ENCODE peak calls at places on chromosome 3, in five cellular contexts. E, T, S, N and U are unnamed samples. For H3K9me3, the result is how much of the 10 kb centered on the place peaks cover.

GRCh38 chr3:143263844-143264243 is 144.3 kb downstream of the CHST2 start:
- DNase-seq in T (no peak), E (no peak), S (no peak), N (peak), U (no peak)

GRCh38 chr3:30354972-30355371 is 251.4 kb upstream of the TGFBR2 start:
- DNase-seq in E (no peak), S (no peak), N (no peak), T (no peak), U (no peak)

GRCh38 chr3:49133226-49133951 is 539 bp upstream of the LAMB2 start:
- DNase-seq in N (peak), T (peak), S (peak), E (peak), U (peak)

GRCh38 chr3:130260821-130261402 is 84.6 kb upstream of the COL6A5 start:
- DNase-seq in N (no peak), E (no peak), T (no peak), S (no peak), U (no peak)

GRCh38 chr3:153242900-153243299 is 80.9 kb downstream of the RAP2B start:
- DNase-seq in T (no peak), E (no peak), S (no peak), N (peak), U (no peak)

GRCh38 chr3:133476971-133477375 is 77.1 kb downstream of the BFSP2 start:
- DNase-seq in T (no peak), S (no peak), N (no peak), E (no peak), U (no peak)

GRCh38 chr3:151067158-151067557 is 18.3 kb upstream of the MED12L start:
- DNase-seq in T (no peak), S (no peak), N (no peak), E (no peak), U (no peak)

GRCh38 chr3:178707632-178708031 is 171.4 kb downstream of the KCNMB2 start:
- DNase-seq in S (no peak), E (no peak), N (no peak), T (no peak), U (no peak)

GRCh38 chr3:20197775-20198174 is 11.8 kb upstream of the SGO1 start:
- DNase-seq in S (no peak), N (peak), T (no peak), E (no peak), U (no peak)

GRCh38 chr3:160556141-160556540 is 9.2 kb downstream of the KPNA4 start:
- DNase-seq in E (no peak), S (no peak), N (no peak), T (no peak), U (no peak)

GRCh38 chr3:138434276-138434874 is at the start of gene ESYT3:
- DNase-seq in E (peak), S (peak), N (peak), T (peak), U (no peak)

GRCh38 chr3:17355591-17355990 is 386.8 kb downstream of the TBC1D5 start:
- DNase-seq in N (peak), T (no peak), E (no peak), S (no peak), U (no peak)

GRCh38 chr3:16243706-16244490 is 20.8 kb downstream of the DPH3 start:
- DNase-seq in T (peak), N (no peak), E (no peak), S (no peak), U (no peak)

GRCh38 chr3:73419179-73419803 is 205.4 kb downstream of the PDZRN3 start:
- DNase-seq in T (no peak), N (peak), S (no peak), E (no peak), U (peak)

GRCh38 chr3:18236726-18237125 is 188.4 kb downstream of the SATB1 start:
- DNase-seq in N (no peak), T (no peak), E (no peak), S (no peak), U (no peak)

GRCh38 chr3:128488995-128489859 is 3.8 kb downstream of the GATA2 start:
- DNase-seq in N (no peak), E (peak), S (no peak), T (peak), U (no peak)

GRCh38 chr3:150036780-150037179 is 66.1 kb upstream of the PFN2 start:
- DNase-seq in E (no peak), N (no peak), T (no peak), S (no peak), U (no peak)

GRCh38 chr3:16181361-16181760 is 6.9 kb downstream of the GALNT15 start:
- DNase-seq in N (no peak), E (peak), S (peak), T (peak), U (no peak)

GRCh38 chr3:36476274-36476942 is 96.1 kb downstream of the STAC start:
- DNase-seq in E (no peak), N (no peak), T (no peak), S (no peak), U (no peak)

GRCh38 chr3:102206506-102207145 is 228.2 kb upstream of the ZPLD1 start:
- DNase-seq in N (peak), S (peak), T (peak), E (peak), U (peak)

GRCh38 chr3:10806001-10806400 is 10.0 kb upstream of the SLC6A11 start:
- DNase-seq in N (no peak), T (no peak), S (no peak), E (no peak), U (no peak)

GRCh38 chr3:177362646-177363045 is 165.4 kb upstream of the TBL1XR1 start:
- DNase-seq in S (no peak), T (no peak), N (no peak), E (no peak), U (no peak)

GRCh38 chr3:187678869-187679268 is 8.7 kb upstream of the SST start:
- DNase-seq in E (peak), N (peak), S (peak), T (no peak), U (peak)

GRCh38 chr3:160226026-160226739 is 961 bp downstream of the C3orf80 start:
- DNase-seq in E (no peak), S (no peak), T (no peak), N (no peak), U (no peak)

GRCh38 chr3:181755959-181756358 is 44.2 kb downstream of the SOX2 start:
- DNase-seq in T (no peak), N (no peak), E (no peak), S (no peak), U (no peak)
- H3K4me3 ChIP-seq in T (no peak), N (no peak), E (no peak), S (no peak), U (no peak)

DNA sequence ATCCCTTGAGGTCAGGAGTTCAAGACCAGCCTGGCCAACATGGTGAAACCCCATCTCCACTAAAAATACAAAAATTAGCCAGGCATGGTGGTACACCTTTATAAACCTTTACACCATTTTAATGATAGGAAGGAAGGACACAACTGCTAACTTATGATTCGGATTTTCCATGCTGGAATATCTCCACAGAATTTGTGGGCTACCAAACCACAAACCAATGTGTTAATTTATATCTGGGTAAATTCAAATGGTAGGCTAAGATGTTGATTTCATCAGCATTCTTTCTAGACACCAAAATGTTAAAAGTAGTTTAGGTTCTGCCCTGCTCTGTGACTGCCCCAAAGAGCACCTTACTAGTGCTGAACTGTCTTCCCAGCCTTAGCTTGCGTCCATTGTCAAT is 72.8 kb downstream of the POLQ start:
- DNase-seq in N (no peak), E (no peak), T (no peak), S (no peak), U (no peak)
- H3K9me3 ChIP-seq in N (under half), E (under half), T (under half), S (under half), U (under half)

DNA sequence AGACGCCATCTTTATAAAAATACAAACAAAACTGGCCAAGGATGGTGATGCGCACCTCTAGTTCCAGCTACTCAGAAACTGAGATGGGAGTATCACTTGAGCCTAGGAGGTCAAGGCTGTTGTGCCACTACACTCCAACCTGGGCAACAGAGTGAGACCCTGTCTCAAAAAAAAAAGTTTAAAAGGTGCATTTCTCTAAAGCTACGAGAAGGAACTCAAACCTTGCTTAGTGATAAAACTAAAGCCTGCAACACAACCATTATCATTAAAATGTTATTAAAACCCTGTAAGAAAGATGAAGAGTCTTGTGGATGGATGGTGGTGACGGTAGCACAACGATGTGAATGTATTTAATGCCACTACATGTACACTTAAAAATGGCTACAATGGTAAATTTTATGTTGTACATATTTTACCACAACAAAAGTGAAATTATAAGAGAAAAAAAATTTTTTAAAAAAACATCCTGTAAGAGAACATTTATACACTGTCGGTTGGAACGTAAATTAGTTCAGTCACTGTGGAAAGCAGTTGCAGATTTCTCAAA is 3.1 kb downstream of the PLD1 start:
- DNase-seq in N (no peak), T (no peak), S (no peak), E (no peak), U (no peak)
- H3K27ac ChIP-seq in N (peak), T (no peak), S (peak), E (peak), U (peak)

GRCh38 chr3:71078199-71078598 is 505.3 kb downstream of the FOXP1 start:
- DNase-seq in E (no peak), N (no peak), T (no peak), S (no peak), U (no peak)

GRCh38 chr3:71078723-71079525 is 504.6 kb downstream of the FOXP1 start:
- DNase-seq in E (no peak), T (no peak), S (no peak), N (no peak), U (no peak)

GRCh38 chr3:71076361-71076997 is 507.0 kb downstream of the FOXP1 start:
- DNase-seq in T (no peak), N (no peak), E (no peak), S (no peak), U (no peak)

GRCh38 chr3:71075481-71075880 is 508.0 kb downstream of the FOXP1 start:
- DNase-seq in S (no peak), N (no peak), T (no peak), E (no peak), U (no peak)

GRCh38 chr3:71077070-71077469 is 506.5 kb downstream of the FOXP1 start:
- DNase-seq in E (no peak), T (no peak), S (no peak), N (no peak), U (no peak)
- H3K4me3 ChIP-seq in E (no peak), T (no peak), S (no peak), N (no peak), U (no peak)

DNA sequence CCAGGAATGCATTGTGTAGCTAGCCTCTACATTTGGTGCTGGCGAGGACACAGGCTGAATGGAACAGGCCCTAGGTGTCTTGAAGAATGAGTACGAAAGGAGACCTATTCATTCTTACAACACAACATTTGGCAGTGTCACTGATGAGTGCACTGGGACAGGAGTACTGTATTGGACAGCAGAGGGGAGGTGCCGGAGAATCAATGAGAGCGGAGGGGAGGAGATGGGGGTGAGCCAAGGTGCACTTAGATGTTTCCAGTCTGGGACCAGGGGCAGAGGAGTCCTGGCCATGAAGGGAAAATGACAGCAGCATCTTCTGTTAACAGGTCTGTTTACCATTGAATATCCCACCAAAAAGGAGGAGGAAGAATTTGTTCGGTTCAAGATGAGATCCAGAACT is 53.2 kb downstream of the C3orf20 start:
- DNase-seq in E (no peak), S (no peak), T (no peak), N (no peak), U (no peak)
- H3K9me3 ChIP-seq in E (under half), S (under half), T (under half), N (under half), U (under half)

DNA sequence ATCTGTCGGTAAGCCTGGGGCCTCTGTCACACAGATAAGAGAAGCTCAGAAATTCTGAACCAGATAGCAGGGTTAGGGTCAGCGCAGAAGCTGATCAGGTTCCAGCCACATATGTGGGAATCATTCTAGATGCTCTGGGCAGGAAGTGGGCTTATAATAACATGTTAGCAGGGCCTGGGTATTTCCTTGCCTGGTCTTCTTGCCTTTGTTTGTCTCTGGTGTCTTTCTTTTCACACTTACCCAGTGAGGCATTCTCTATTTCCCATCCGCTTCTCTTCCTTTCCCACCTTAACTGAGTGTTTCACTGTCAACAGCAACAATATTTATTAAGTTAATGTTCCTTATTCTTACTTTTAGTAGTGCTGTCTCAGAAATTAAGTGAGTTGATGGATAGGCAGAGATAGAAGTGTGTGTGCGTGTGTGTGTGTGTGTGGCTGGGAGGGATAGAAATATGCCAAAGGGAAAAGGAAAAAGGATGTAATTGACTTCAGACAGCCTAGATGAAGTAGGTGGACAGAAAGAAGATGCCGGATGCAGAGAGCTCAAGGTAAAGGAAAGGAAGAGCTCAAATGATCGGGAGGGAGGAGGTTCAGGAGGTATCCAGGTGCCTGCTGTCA is 2.0 kb downstream of the PLA1A start:
- DNase-seq in T (no peak), E (no peak), N (no peak), S (no peak), U (no peak)
- H3K27ac ChIP-seq in T (no peak), E (peak), N (no peak), S (peak), U (no peak)

DNA sequence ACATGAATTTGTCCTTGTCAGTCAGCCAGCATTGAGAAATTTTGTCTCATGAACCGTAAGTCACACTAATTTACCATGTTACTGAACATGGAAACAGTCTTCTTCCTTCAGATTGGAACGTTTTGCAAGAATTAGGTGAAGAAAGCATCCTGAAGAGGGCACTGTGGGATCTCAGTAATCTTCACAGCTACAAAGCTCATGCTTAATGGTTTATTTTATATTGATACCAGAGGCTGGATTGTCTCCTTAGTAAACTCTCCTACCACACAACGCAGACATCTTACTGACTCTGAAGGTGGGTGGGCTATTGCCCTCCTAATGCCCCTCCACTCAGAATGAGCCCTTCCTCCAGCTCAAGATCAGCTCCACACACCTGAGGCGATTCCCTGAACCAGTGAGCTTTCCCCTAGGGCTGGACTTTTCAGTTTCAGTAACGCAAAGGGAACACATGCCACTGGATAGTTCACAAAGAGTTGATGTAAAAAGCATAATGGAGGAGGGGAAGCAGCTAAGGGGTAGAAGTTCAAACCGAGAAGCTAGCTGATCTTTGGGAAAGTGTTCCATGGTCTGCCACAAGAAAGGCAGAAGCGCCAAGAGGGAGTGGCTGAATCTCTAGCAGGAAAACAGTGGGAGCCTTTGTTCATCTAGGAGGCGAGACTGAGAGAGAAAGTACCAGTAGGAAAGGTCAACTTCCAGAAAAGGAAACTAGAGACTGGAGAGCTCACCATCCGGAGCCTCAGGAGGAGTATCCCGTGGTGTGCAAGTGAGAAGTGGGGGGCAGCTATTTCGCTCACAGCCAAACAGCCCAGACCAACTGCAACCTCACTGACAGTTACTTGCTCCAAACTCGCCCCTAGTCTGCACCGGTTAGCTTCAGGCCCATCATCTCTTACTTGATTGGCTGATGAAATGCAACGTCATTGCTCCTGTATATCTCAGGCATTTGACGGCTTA is at the start of gene SLC9C1:
- DNase-seq in T (no peak), N (peak), E (peak), S (no peak), U (peak)
- H3K4me3 ChIP-seq in T (peak), N (peak), E (peak), S (peak), U (peak)

DNA sequence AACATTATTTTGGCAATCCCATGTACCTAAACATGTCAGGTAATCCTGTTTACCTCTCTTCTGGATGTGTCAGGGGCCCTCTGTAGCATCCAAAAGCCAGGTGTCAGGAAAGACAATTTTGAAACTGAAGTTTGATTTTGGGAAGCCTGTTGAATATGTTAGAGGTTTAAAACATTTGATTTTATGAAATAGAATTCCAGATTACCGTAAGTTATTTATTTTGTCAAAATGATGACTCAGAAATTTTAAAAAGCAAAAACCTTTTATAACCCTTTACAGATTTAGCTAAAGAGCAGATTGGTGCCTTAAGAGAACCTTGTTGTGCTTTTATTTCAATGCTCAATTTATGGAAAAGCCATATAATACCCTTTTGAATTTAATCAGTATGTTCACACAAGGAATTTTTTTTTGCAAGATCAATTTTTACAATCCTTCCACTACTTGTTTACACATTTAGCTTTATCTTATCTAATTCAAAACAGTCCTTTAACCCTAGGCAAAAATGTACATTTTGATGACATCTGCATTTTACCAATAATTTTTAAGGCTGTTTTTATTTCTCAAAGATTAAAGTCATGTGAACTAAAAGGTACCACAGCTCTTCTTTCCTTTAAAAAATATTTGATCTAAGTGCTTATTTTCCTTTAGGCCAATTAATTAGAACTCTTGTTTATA is 10.0 kb downstream of the KIF15 start:
- DNase-seq in N (no peak), E (no peak), T (no peak), S (no peak), U (no peak)
- H3K9me3 ChIP-seq in N (under half), E (under half), T (under half), S (under half), U (under half)